ENCODE peak calls at places on chromosomes 13 and 19, in four cellular contexts. G is pulmonary artery endothelial cell, Z is NCI-H1436, J is heart right ventricle. S is an unnamed sample.

GRCh38 chr19:15107056-15108010 is at the start of gene SYDE1:
- DNase-seq in Z (no peak), J (peak), G (no peak), S (peak)

GRCh38 chr13:24541127-24541475 is 28.5 kb upstream of the PARP4 start:
- DNase-seq in J (no peak), Z (no peak), G (no peak), S (no peak)

GRCh38 chr19:54518844-54519243 is 16.2 kb downstream of the LAIR2 start:
- DNase-seq in Z (peak), J (peak), G (peak), S (no peak)

GRCh38 chr13:77833331-77833863 is 85.2 kb downstream of the EDNRB start:
- DNase-seq in J (peak), Z (no peak), G (no peak), S (no peak)

GRCh38 chr13:68987585-68987984 is 1120.0 kb upstream of the ATXN8OS start:
- DNase-seq in G (no peak), J (no peak), Z (no peak), S (no peak)

GRCh38 chr19:46731007-46731501 is 14.1 kb upstream of the PRKD2 start:
- DNase-seq in G (peak), J (no peak), Z (no peak), S (no peak)

GRCh38 chr19:54449701-54450069 is 686 bp downstream of the LENG8 start:
- DNase-seq in J (no peak), Z (no peak), G (no peak), S (no peak)

GRCh38 chr13:113846639-113847318 is 17.1 kb downstream of the GAS6 start:
- DNase-seq in J (no peak), G (no peak), Z (no peak), S (peak)

GRCh38 chr13:79775830-79776229 is 294.9 kb downstream of the NDFIP2 start:
- DNase-seq in Z (no peak), J (peak), G (peak), S (peak)

GRCh38 chr19:35347930-35348298 is 212 bp downstream of the FFAR1 start:
- DNase-seq in J (no peak), Z (no peak), G (no peak), S (no peak)

GRCh38 chr13:32587774-32588165 is 1.5 kb downstream of the PDS5B start:
- DNase-seq in J (no peak), G (no peak), Z (no peak), S (no peak)